ENCODE peak calls at places on chromosomes 4 and X, in six cellular contexts. One of them, this sample, is unnamed.
A peak's percentile ranks its signal among the peaks of the same experiment; 100 is the strongest.

GRCh38 chr4:87445964-87446363 is 23.6 kb downstream of the NUDT9 start:
- DNase-seq in sigmoid colon: no peak
- DNase-seq in RWPE1: no peak
- DNase-seq in brain microvascular endothelial cell: no peak
- DNase-seq in CD4-positive, alpha-beta T cell: no peak
- DNase-seq in uterus: no peak
- DNase-seq in this sample: no peak

GRCh38 chrX:100647095-100647494 is 3.1 kb downstream of the SRPX2 start:
- DNase-seq in sigmoid colon: no peak
- DNase-seq in RWPE1: no peak
- DNase-seq in brain microvascular endothelial cell: no peak
- DNase-seq in CD4-positive, alpha-beta T cell: no peak
- DNase-seq in uterus: peak; percentile 33
- DNase-seq in this sample: no peak

GRCh38 chr4:13977755-13978154 is 350.2 kb upstream of the BOD1L1 start:
- DNase-seq in sigmoid colon: no peak
- DNase-seq in RWPE1: no peak
- DNase-seq in brain microvascular endothelial cell: no peak
- DNase-seq in CD4-positive, alpha-beta T cell: no peak
- DNase-seq in uterus: no peak
- DNase-seq in this sample: no peak

GRCh38 chr4:8322794-8323704 is 53.5 kb downstream of the HTRA3 start:
- DNase-seq in sigmoid colon: peak; percentile 44
- DNase-seq in RWPE1: no peak
- DNase-seq in brain microvascular endothelial cell: no peak
- DNase-seq in CD4-positive, alpha-beta T cell: no peak
- DNase-seq in uterus: no peak
- DNase-seq in this sample: no peak

GRCh38 chr4:78059524-78059889 is 2.4 kb downstream of the FRAS1 start:
- DNase-seq in sigmoid colon: peak; percentile 70
- DNase-seq in RWPE1: peak; percentile 44
- DNase-seq in brain microvascular endothelial cell: peak; percentile 60
- DNase-seq in CD4-positive, alpha-beta T cell: no peak
- DNase-seq in uterus: no peak
- DNase-seq in this sample: no peak

GRCh38 chrX:77450415-77450814 is 3.2 kb downstream of the FGF16 start:
- DNase-seq in sigmoid colon: no peak
- DNase-seq in RWPE1: no peak
- DNase-seq in brain microvascular endothelial cell: no peak
- DNase-seq in CD4-positive, alpha-beta T cell: no peak
- DNase-seq in uterus: no peak
- DNase-seq in this sample: no peak

GRCh38 chr4:39571504-39571903 is 44.3 kb upstream of the UGDH start:
- DNase-seq in sigmoid colon: no peak
- DNase-seq in RWPE1: no peak
- DNase-seq in brain microvascular endothelial cell: no peak
- DNase-seq in CD4-positive, alpha-beta T cell: no peak
- DNase-seq in uterus: no peak
- DNase-seq in this sample: no peak

GRCh38 chr4:53616219-53616618 is 24.9 kb upstream of the LNX1 start:
- DNase-seq in sigmoid colon: no peak
- DNase-seq in RWPE1: no peak
- DNase-seq in brain microvascular endothelial cell: no peak
- DNase-seq in CD4-positive, alpha-beta T cell: no peak
- DNase-seq in uterus: no peak
- DNase-seq in this sample: no peak

GRCh38 chr4:132694775-132695174 is 454.3 kb upstream of the PCDH10 start:
- DNase-seq in sigmoid colon: no peak
- DNase-seq in RWPE1: no peak
- DNase-seq in brain microvascular endothelial cell: no peak
- DNase-seq in CD4-positive, alpha-beta T cell: no peak
- DNase-seq in uterus: no peak
- DNase-seq in this sample: no peak

GRCh38 chr4:122826596-122827257 is at the start of gene FGF2:
- DNase-seq in sigmoid colon: peak; percentile 90
- DNase-seq in RWPE1: peak; percentile 43
- DNase-seq in brain microvascular endothelial cell: peak; percentile 45
- DNase-seq in CD4-positive, alpha-beta T cell: no peak
- DNase-seq in uterus: peak; percentile 81
- DNase-seq in this sample: peak; percentile 25

GRCh38 chrX:101348452-101349222 is at the start of gene TIMM8A:
- DNase-seq in sigmoid colon: peak; percentile 89
- DNase-seq in RWPE1: peak; percentile 76
- DNase-seq in brain microvascular endothelial cell: peak; percentile 63
- DNase-seq in CD4-positive, alpha-beta T cell: peak; percentile 69
- DNase-seq in uterus: peak; percentile 78
- DNase-seq in this sample: peak; percentile 1

GRCh38 chr4:2843909-2844584 is 403 bp downstream of the ADD1 start:
- DNase-seq in sigmoid colon: peak; percentile 82
- DNase-seq in RWPE1: peak; percentile 20
- DNase-seq in brain microvascular endothelial cell: peak; percentile 14
- DNase-seq in CD4-positive, alpha-beta T cell: no peak
- DNase-seq in uterus: peak; percentile 45
- DNase-seq in this sample: no peak

GRCh38 chr4:16122784-16123183 is 39.0 kb upstream of the PROM1 start:
- DNase-seq in sigmoid colon: no peak
- DNase-seq in RWPE1: no peak
- DNase-seq in brain microvascular endothelial cell: no peak
- DNase-seq in CD4-positive, alpha-beta T cell: peak; percentile 3
- DNase-seq in uterus: no peak
- DNase-seq in this sample: no peak

GRCh38 chr4:77229433-77229832 is 72.4 kb downstream of the CCNG2 start:
- DNase-seq in sigmoid colon: no peak
- DNase-seq in RWPE1: peak; percentile 56
- DNase-seq in brain microvascular endothelial cell: no peak
- DNase-seq in CD4-positive, alpha-beta T cell: no peak
- DNase-seq in uterus: no peak
- DNase-seq in this sample: no peak

GRCh38 chr4:52103314-52103713 is 52.2 kb downstream of the SPATA18 start:
- DNase-seq in sigmoid colon: no peak
- DNase-seq in RWPE1: peak; percentile 11
- DNase-seq in brain microvascular endothelial cell: no peak
- DNase-seq in CD4-positive, alpha-beta T cell: no peak
- DNase-seq in uterus: no peak
- DNase-seq in this sample: no peak

GRCh38 chr4:92600638-92601037 is 296.9 kb downstream of the GRID2 start:
- DNase-seq in sigmoid colon: no peak
- DNase-seq in RWPE1: no peak
- DNase-seq in brain microvascular endothelial cell: no peak
- DNase-seq in CD4-positive, alpha-beta T cell: no peak
- DNase-seq in uterus: no peak
- DNase-seq in this sample: no peak

GRCh38 chrX:133794151-133794550 is 191.2 kb downstream of the GPC3 start:
- DNase-seq in sigmoid colon: no peak
- DNase-seq in RWPE1: no peak
- DNase-seq in brain microvascular endothelial cell: no peak
- DNase-seq in CD4-positive, alpha-beta T cell: no peak
- DNase-seq in uterus: no peak
- DNase-seq in this sample: no peak

GRCh38 chrX:115561605-115562491 is 874 bp downstream of the PLS3 start:
- DNase-seq in sigmoid colon: peak; percentile 78
- DNase-seq in RWPE1: peak; percentile 32
- DNase-seq in brain microvascular endothelial cell: no peak
- DNase-seq in CD4-positive, alpha-beta T cell: no peak
- DNase-seq in uterus: peak; percentile 60
- DNase-seq in this sample: peak; percentile 51

GRCh38 chr4:11483076-11483475 is 54.4 kb upstream of the HS3ST1 start:
- DNase-seq in sigmoid colon: no peak
- DNase-seq in RWPE1: no peak
- DNase-seq in brain microvascular endothelial cell: peak; percentile 37
- DNase-seq in CD4-positive, alpha-beta T cell: no peak
- DNase-seq in uterus: no peak
- DNase-seq in this sample: no peak

GRCh38 chr4:773214-773613 is 52.7 kb downstream of the CPLX1 start:
- DNase-seq in sigmoid colon: no peak
- DNase-seq in RWPE1: no peak
- DNase-seq in brain microvascular endothelial cell: no peak
- DNase-seq in CD4-positive, alpha-beta T cell: no peak
- DNase-seq in uterus: no peak
- DNase-seq in this sample: no peak

GRCh38 chrX:1359477-1359873 is 22.9 kb downstream of the IL3RA start:
- DNase-seq in sigmoid colon: no peak
- DNase-seq in RWPE1: no peak
- DNase-seq in brain microvascular endothelial cell: no peak
- DNase-seq in CD4-positive, alpha-beta T cell: no peak
- DNase-seq in uterus: no peak
- DNase-seq in this sample: no peak

GRCh38 chr4:186104114-186104894 is at the start of gene FAM149A:
- DNase-seq in sigmoid colon: peak; percentile 81
- DNase-seq in RWPE1: peak; percentile 9
- DNase-seq in brain microvascular endothelial cell: no peak
- DNase-seq in CD4-positive, alpha-beta T cell: peak; percentile 55
- DNase-seq in uterus: peak; percentile 51
- DNase-seq in this sample: peak; percentile 16

GRCh38 chrX:23819385-23820234 is 36.6 kb downstream of the SAT1 start:
- DNase-seq in sigmoid colon: no peak
- DNase-seq in RWPE1: no peak
- DNase-seq in brain microvascular endothelial cell: peak; percentile 41
- DNase-seq in CD4-positive, alpha-beta T cell: no peak
- DNase-seq in uterus: no peak
- DNase-seq in this sample: no peak

GRCh38 chr4:78629991-78630541 is 78.5 kb downstream of the ANXA3 start:
- DNase-seq in sigmoid colon: no peak
- DNase-seq in RWPE1: no peak
- DNase-seq in brain microvascular endothelial cell: no peak
- DNase-seq in CD4-positive, alpha-beta T cell: no peak
- DNase-seq in uterus: no peak
- DNase-seq in this sample: no peak

GRCh38 chr4:140186651-140187315 is 32.8 kb upstream of the MAML3 start:
- DNase-seq in sigmoid colon: peak; percentile 80
- DNase-seq in RWPE1: peak; percentile 87
- DNase-seq in brain microvascular endothelial cell: peak; percentile 58
- DNase-seq in CD4-positive, alpha-beta T cell: no peak
- DNase-seq in uterus: peak; percentile 32
- DNase-seq in this sample: no peak

GRCh38 chr4:7323872-7324650 is 110.7 kb downstream of the PSAPL1 start:
- DNase-seq in sigmoid colon: no peak
- DNase-seq in RWPE1: no peak
- DNase-seq in brain microvascular endothelial cell: no peak
- DNase-seq in CD4-positive, alpha-beta T cell: no peak
- DNase-seq in uterus: no peak
- DNase-seq in this sample: no peak

GRCh38 chr4:89615056-89615455 is 221.9 kb downstream of the SNCA start:
- DNase-seq in sigmoid colon: no peak
- DNase-seq in RWPE1: no peak
- DNase-seq in brain microvascular endothelial cell: no peak
- DNase-seq in CD4-positive, alpha-beta T cell: no peak
- DNase-seq in uterus: no peak
- DNase-seq in this sample: no peak
- H3K27ac ChIP-seq in sigmoid colon: no peak overlapping the region
- H3K27ac ChIP-seq in RWPE1: no peak overlapping the region
- H3K27ac ChIP-seq in brain microvascular endothelial cell: no peak overlapping the region
- H3K27ac ChIP-seq in CD4-positive, alpha-beta T cell: no peak overlapping the region
- H3K27ac ChIP-seq in uterus: no peak overlapping the region
- H3K27ac ChIP-seq in this sample: no peak overlapping the region

DNA sequence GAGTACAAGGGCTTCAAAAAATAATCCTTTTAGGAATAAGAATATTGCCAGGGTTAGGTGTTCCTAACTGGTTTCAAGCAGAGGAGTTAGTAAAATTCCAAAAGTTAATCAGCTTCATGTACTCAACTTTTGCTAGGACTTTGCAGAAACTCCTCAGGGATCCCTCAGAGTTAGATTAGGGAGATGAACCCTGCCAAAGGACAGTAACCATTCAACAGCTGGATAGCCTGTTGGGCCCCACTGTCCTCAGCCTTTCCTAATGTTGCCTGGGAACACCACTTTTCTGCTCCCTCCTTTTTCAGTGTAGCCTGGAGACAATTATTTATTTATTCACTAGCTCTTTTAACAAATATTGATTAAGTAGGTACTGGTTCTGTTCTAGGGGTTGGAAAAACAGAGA is 53.8 kb downstream of the NFKB1 start:
- DNase-seq in sigmoid colon: no peak
- DNase-seq in RWPE1: no peak
- DNase-seq in brain microvascular endothelial cell: no peak
- DNase-seq in CD4-positive, alpha-beta T cell: no peak
- DNase-seq in uterus: no peak
- DNase-seq in this sample: no peak
- H3K27ac ChIP-seq in sigmoid colon: peak overlapping the region; percentile 31
- H3K27ac ChIP-seq in RWPE1: no peak overlapping the region
- H3K27ac ChIP-seq in brain microvascular endothelial cell: peak overlapping the region; percentile 15
- H3K27ac ChIP-seq in CD4-positive, alpha-beta T cell: no peak overlapping the region
- H3K27ac ChIP-seq in uterus: peak overlapping the region; percentile 72
- H3K27ac ChIP-seq in this sample: no peak overlapping the region

DNA sequence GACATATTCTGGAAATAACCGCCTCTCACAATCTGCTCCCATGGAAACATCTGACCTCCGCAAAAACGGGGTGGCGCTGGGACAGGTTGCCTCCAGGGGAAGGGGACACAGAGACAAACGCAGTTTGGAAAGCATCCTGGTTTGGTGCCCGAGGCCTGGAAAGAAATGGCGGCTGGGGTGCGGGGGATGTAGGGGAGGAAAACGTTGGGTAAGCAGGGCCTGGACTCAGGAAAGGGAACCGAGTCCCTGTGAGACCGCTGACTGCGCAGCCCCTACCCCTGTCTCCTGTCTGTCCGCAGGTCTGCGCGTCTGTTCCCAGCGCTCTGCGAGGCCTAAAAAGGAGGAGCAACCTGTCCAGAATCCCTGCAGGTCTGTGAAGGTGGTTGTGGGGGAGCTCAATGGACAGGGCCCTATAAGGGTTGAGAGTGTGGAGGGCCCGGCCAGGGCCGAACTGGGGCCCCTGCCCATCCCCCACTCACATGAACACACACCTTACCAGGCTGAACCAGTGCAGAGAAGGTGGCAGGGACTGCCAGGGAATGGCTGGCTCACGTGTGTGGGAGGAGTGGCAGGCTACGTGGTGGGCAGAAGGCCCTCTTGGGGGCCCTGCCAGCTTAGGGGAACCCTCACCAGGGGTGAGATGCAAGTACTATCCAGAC is 671 bp downstream of the TCEAL3 start:
- DNase-seq in sigmoid colon: no peak
- DNase-seq in RWPE1: no peak
- DNase-seq in brain microvascular endothelial cell: no peak
- DNase-seq in CD4-positive, alpha-beta T cell: no peak
- DNase-seq in uterus: peak; percentile 27
- DNase-seq in this sample: no peak
- H3K27ac ChIP-seq in sigmoid colon: peak overlapping the region; percentile 90
- H3K27ac ChIP-seq in RWPE1: peak overlapping the region; percentile 60
- H3K27ac ChIP-seq in brain microvascular endothelial cell: peak overlapping the region; percentile 32
- H3K27ac ChIP-seq in CD4-positive, alpha-beta T cell: no peak overlapping the region
- H3K27ac ChIP-seq in uterus: peak overlapping the region; percentile 94
- H3K27ac ChIP-seq in this sample: peak overlapping the region; percentile 79

GRCh38 chr4:145909773-145910172 is 28.9 kb downstream of the ZNF827 start:
- DNase-seq in sigmoid colon: no peak
- DNase-seq in RWPE1: no peak
- DNase-seq in brain microvascular endothelial cell: no peak
- DNase-seq in CD4-positive, alpha-beta T cell: no peak
- DNase-seq in uterus: peak; percentile 26
- DNase-seq in this sample: no peak

GRCh38 chr4:145909331-145909730 is 29.3 kb downstream of the ZNF827 start:
- DNase-seq in sigmoid colon: peak; percentile 92
- DNase-seq in RWPE1: peak; percentile 39
- DNase-seq in brain microvascular endothelial cell: no peak
- DNase-seq in CD4-positive, alpha-beta T cell: no peak
- DNase-seq in uterus: peak; percentile 87
- DNase-seq in this sample: peak; percentile 23

GRCh38 chr4:145907827-145908226 is 30.8 kb downstream of the ZNF827 start:
- DNase-seq in sigmoid colon: no peak
- DNase-seq in RWPE1: no peak
- DNase-seq in brain microvascular endothelial cell: no peak
- DNase-seq in CD4-positive, alpha-beta T cell: no peak
- DNase-seq in uterus: no peak
- DNase-seq in this sample: no peak

GRCh38 chr4:145904413-145905177 is 34.0 kb downstream of the ZNF827 start:
- DNase-seq in sigmoid colon: no peak
- DNase-seq in RWPE1: no peak
- DNase-seq in brain microvascular endothelial cell: no peak
- DNase-seq in CD4-positive, alpha-beta T cell: no peak
- DNase-seq in uterus: no peak
- DNase-seq in this sample: no peak

GRCh38 chr4:145907363-145907762 is 31.3 kb downstream of the ZNF827 start:
- DNase-seq in sigmoid colon: no peak
- DNase-seq in RWPE1: no peak
- DNase-seq in brain microvascular endothelial cell: no peak
- DNase-seq in CD4-positive, alpha-beta T cell: no peak
- DNase-seq in uterus: no peak
- DNase-seq in this sample: no peak
- H3K27ac ChIP-seq in sigmoid colon: no peak overlapping the region
- H3K27ac ChIP-seq in RWPE1: no peak overlapping the region
- H3K27ac ChIP-seq in brain microvascular endothelial cell: no peak overlapping the region
- H3K27ac ChIP-seq in CD4-positive, alpha-beta T cell: no peak overlapping the region
- H3K27ac ChIP-seq in uterus: no peak overlapping the region
- H3K27ac ChIP-seq in this sample: no peak overlapping the region

This sample was measured in substantia nigra.